ENCODE peak calls at places on chromosomes 7 and 10, in six cellular contexts. D, Q, C, I, Z and W are unnamed samples.

GRCh38 chr7:108189733-108190388 is 59.7 kb upstream of the LAMB4 start:
- DNase-seq in D (no peak), Q (no peak), C (peak; percentile 33), I (no peak), Z (no peak), W (no peak)

GRCh38 chr7:92245487-92246362 is at the start of the genes ANKIB1 and KRIT1:
- DNase-seq in D (peak; percentile 84), Q (peak; percentile 96), C (peak; percentile 92), I (peak; percentile 81), Z (peak; percentile 79), W (peak; percentile 96)

GRCh38 chr7:33276325-33276724 is 147.0 kb downstream of the BBS9 start:
- DNase-seq in D (no peak), Q (no peak), C (no peak), I (no peak), Z (no peak), W (no peak)

GRCh38 chr10:120426306-120426705 is 30.7 kb upstream of the PLPP4 start:
- DNase-seq in D (no peak), Q (no peak), C (no peak), I (peak; percentile 29), Z (peak; percentile 43), W (no peak)

GRCh38 chr7:108581655-108582491 is 12.2 kb downstream of the DNAJB9 start:
- DNase-seq in D (no peak), Q (no peak), C (no peak), I (no peak), Z (no peak), W (peak; percentile 67)

GRCh38 chr7:79401254-79401653 is 52.2 kb downstream of the MAGI2 start:
- DNase-seq in D (no peak), Q (no peak), C (no peak), I (no peak), Z (no peak), W (no peak)

GRCh38 chr10:123043409-123043925 is 34.7 kb downstream of the ACADSB start:
- DNase-seq in D (no peak), Q (peak; percentile 86), C (peak; percentile 66), I (peak; percentile 72), Z (peak; percentile 62), W (peak; percentile 87)

GRCh38 chr7:155864271-155864985 is 52.2 kb upstream of the SHH start:
- DNase-seq in D (no peak), Q (no peak), C (no peak), I (no peak), Z (no peak), W (no peak)

GRCh38 chr10:69475433-69475830 is 24.2 kb downstream of the TSPAN15 start:
- DNase-seq in D (no peak), Q (no peak), C (no peak), I (no peak), Z (no peak), W (no peak)

GRCh38 chr10:129440722-129441316 is 26.2 kb upstream of the MGMT start:
- DNase-seq in D (no peak), Q (no peak), C (no peak), I (no peak), Z (no peak), W (no peak)

GRCh38 chr7:8629504-8629903 is 196.1 kb downstream of the NXPH1 start:
- DNase-seq in D (no peak), Q (no peak), C (no peak), I (no peak), Z (no peak), W (no peak)

GRCh38 chr7:74355091-74355490 is 65.9 kb downstream of the CLIP2 start:
- DNase-seq in D (peak; percentile 86), Q (peak; percentile 79), C (no peak), I (peak; percentile 94), Z (peak; percentile 94), W (peak; percentile 35)

GRCh38 chr10:34121974-34122282 is 693.2 kb downstream of the PARD3 start:
- DNase-seq in D (no peak), Q (no peak), C (peak; percentile 37), I (peak; percentile 58), Z (peak; percentile 62), W (no peak)

GRCh38 chr7:18671176-18671575 is 175.6 kb downstream of the HDAC9 start:
- DNase-seq in D (no peak), Q (no peak), C (no peak), I (no peak), Z (no peak), W (no peak)

GRCh38 chr7:112383671-112384417 is 66.4 kb upstream of the IFRD1 start:
- DNase-seq in D (no peak), Q (peak; percentile 21), C (no peak), I (peak; percentile 49), Z (no peak), W (peak; percentile 51)

GRCh38 chr7:88789480-88790064 is 6.0 kb downstream of the TEX47 start:
- DNase-seq in D (peak; percentile 7), Q (peak; percentile 77), C (no peak), I (peak; percentile 50), Z (no peak), W (peak; percentile 85)

GRCh38 chr7:153090757-153091156 is 331.2 kb downstream of the ACTR3B start:
- DNase-seq in D (no peak), Q (peak; percentile 17), C (no peak), I (no peak), Z (no peak), W (peak; percentile 10)

GRCh38 chr7:36957620-36958019 is 233.3 kb upstream of the AOAH start:
- DNase-seq in D (no peak), Q (no peak), C (peak; percentile 26), I (no peak), Z (no peak), W (no peak)

GRCh38 chr10:102615361-102615760 is 28.9 kb upstream of the TRIM8 start:
- DNase-seq in D (no peak), Q (peak; percentile 29), C (peak; percentile 33), I (no peak), Z (no peak), W (peak; percentile 12)